ENCODE peak calls at places on chromosomes 13 and 19, in five cellular contexts. E, S, G, R and T are unnamed samples.

GRCh38 chr19:51327066-51327985 is 14.6 kb downstream of the VSIG10L start:
- DNase-seq in E (peak; percentile 54), S (no peak), G (no peak), R (peak; percentile 24), T (peak; percentile 10)

GRCh38 chr19:40234429-40235237 is 8.1 kb upstream of the CCNP start:
- DNase-seq in E (no peak), S (no peak), G (no peak), R (no peak), T (no peak)

GRCh38 chr13:112056739-112057433 is 10.1 kb upstream of the SOX1 start:
- DNase-seq in E (no peak), S (no peak), G (no peak), R (no peak), T (no peak)

GRCh38 chr19:27689734-27690241 is 1523.2 kb downstream of the UQCRFS1 start:
- DNase-seq in E (no peak), S (no peak), G (no peak), R (no peak), T (no peak)

GRCh38 chr13:23656637-23657036 is 86.4 kb downstream of the TNFRSF19 start:
- DNase-seq in E (no peak), S (no peak), G (no peak), R (no peak), T (no peak)

GRCh38 chr19:52898101-52898500 is 666 bp upstream of the ZNF320 start:
- DNase-seq in E (no peak), S (no peak), G (no peak), R (no peak), T (no peak)

GRCh38 chr19:48645652-48646191 is at the start of gene CA11:
- DNase-seq in E (no peak), S (no peak), G (no peak), R (no peak), T (no peak)

GRCh38 chr19:4911314-4911713 is 2.0 kb downstream of the UHRF1 start:
- DNase-seq in E (no peak), S (no peak), G (no peak), R (no peak), T (no peak)

GRCh38 chr13:47628666-47629065 is 372.4 kb downstream of the SUCLA2 start:
- DNase-seq in E (no peak), S (no peak), G (no peak), R (no peak), T (no peak)

GRCh38 chr19:18278521-18279265 is 2.7 kb downstream of the JUND start:
- DNase-seq in E (peak; percentile 63), S (no peak), G (no peak), R (no peak), T (no peak)

GRCh38 chr13:20831933-20832332 is 58.2 kb upstream of the EEF1AKMT1 start:
- DNase-seq in E (no peak), S (no peak), G (no peak), R (no peak), T (no peak)

GRCh38 chr19:771332-771785 is 20.4 kb downstream of the MISP start:
- DNase-seq in E (no peak), S (no peak), G (no peak), R (peak; percentile 60), T (no peak)

GRCh38 chr19:35135389-35135909 is 590 bp upstream of the LGI4 start:
- DNase-seq in E (peak; percentile 73), S (no peak), G (no peak), R (peak; percentile 92), T (peak; percentile 41)

GRCh38 chr19:50827476-50827875 is 3.9 kb upstream of the KLK1 start:
- DNase-seq in E (no peak), S (no peak), G (no peak), R (no peak), T (no peak)

GRCh38 chr13:113002206-113002821 is 33.3 kb downstream of the MCF2L start:
- DNase-seq in E (no peak), S (no peak), G (no peak), R (peak; percentile 58), T (no peak)

GRCh38 chr19:1912760-1913505 is 7.7 kb downstream of the ADAT3 start:
- DNase-seq in E (no peak), S (no peak), G (no peak), R (no peak), T (no peak)

GRCh38 chr19:7482584-7483439 is 6.0 kb downstream of the PEX11G start:
- DNase-seq in E (no peak), S (no peak), G (no peak), R (no peak), T (no peak)

GRCh38 chr13:99288069-99288468 is 19.1 kb downstream of the GPR183 start:
- DNase-seq in E (no peak), S (no peak), G (no peak), R (no peak), T (no peak)

GRCh38 chr19:3607398-3608078 is 863 bp upstream of the TBXA2R start:
- DNase-seq in E (peak; percentile 47), S (no peak), G (no peak), R (no peak), T (no peak)

GRCh38 chr13:30908416-30908980 is 2.4 kb downstream of the MEDAG start:
- DNase-seq in E (no peak), S (no peak), G (no peak), R (no peak), T (no peak)

GRCh38 chr13:33204130-33204927 is 81.2 kb downstream of the STARD13 start:
- DNase-seq in E (no peak), S (peak; percentile 84), G (peak; percentile 74), R (no peak), T (no peak)

GRCh38 chr13:100433475-100433874 is 155.1 kb downstream of the GGACT start:
- DNase-seq in E (no peak), S (no peak), G (no peak), R (no peak), T (no peak)

GRCh38 chr19:15934332-15935078 is at the start of gene CYP4F11:
- DNase-seq in E (no peak), S (no peak), G (peak; percentile 60), R (no peak), T (no peak)

GRCh38 chr13:32456591-32456990 is 28.7 kb upstream of the N4BP2L1 start:
- DNase-seq in E (no peak), S (no peak), G (no peak), R (no peak), T (no peak)

GRCh38 chr13:111460548-111461444 is 140.4 kb downstream of the TEX29 start:
- DNase-seq in E (peak; percentile 45), S (peak; percentile 12), G (no peak), R (peak; percentile 66), T (peak; percentile 37)

GRCh38 chr13:99086869-99087129 is 108.9 kb upstream of the DOCK9 start:
- DNase-seq in E (peak; percentile 76), S (no peak), G (no peak), R (no peak), T (no peak)

GRCh38 chr19:2117215-2117960 is 20.7 kb downstream of the IZUMO4 start:
- DNase-seq in E (no peak), S (no peak), G (no peak), R (no peak), T (no peak)

GRCh38 chr13:72890546-72890945 is 108.6 kb downstream of the PIBF1 start:
- DNase-seq in E (no peak), S (no peak), G (no peak), R (no peak), T (no peak)

GRCh38 chr19:19652482-19653295 is 9.2 kb upstream of the GMIP start:
- DNase-seq in E (no peak), S (no peak), G (no peak), R (no peak), T (no peak)

GRCh38 chr13:77740097-77740496 is 42.6 kb downstream of the SLAIN1 start:
- DNase-seq in E (no peak), S (no peak), G (no peak), R (no peak), T (no peak)

DNA sequence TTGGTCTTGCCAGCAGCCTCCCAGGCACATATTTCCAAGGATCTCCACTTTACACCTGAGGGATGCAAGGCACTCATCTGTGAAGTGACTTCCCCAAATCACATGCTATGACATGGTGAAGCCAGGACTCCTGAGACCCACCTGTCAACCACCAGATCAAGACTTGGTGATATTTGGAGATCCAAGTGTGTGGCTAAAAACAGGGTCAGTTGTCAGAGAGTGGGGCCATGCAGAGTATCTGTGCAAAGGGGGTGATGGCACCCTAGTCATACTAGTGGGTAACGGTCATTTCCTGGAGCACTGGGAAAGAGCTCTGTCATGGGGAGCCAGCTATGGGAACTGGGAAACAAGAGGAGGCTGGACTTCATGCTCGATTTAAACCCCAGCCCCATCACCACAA is 218.4 kb upstream of the IRS2 start:
- DNase-seq in E (no peak), S (no peak), G (no peak), R (no peak), T (no peak)
- H3K4me3 ChIP-seq in E (no peak overlapping the region), S (no peak overlapping the region), G (no peak overlapping the region), R (no peak overlapping the region), T (no peak overlapping the region)

DNA sequence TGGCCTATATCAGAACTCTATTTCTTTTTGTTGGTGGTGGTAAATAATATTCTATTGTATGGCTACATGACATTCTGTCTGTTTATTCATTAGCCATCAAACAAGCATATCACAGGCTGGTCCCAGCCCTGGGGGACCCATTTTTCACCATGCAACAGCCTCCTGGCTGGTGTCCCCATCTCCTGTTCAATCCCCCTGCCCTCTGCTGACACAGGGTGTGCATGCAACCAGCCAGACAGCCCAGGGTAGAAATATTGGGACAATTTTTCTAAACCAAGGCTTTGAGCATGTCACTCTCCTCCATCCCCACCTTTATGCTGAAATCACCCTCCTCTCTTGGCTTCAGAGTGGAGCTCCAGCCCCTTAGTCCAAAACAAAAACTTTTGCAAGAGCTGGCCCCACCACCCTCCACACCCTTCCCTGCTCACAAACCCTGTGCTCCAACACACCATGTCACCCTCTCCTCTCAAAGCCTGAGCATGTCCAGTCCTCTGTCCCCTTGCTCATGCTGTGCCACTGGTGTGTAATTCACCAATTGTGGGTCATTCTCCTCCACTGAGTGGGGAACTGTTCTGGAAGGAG is 153.0 kb upstream of the UQCRFS1 start:
- DNase-seq in E (no peak), S (no peak), G (no peak), R (no peak), T (no peak)
- H3K4me3 ChIP-seq in E (no peak overlapping the region), S (no peak overlapping the region), G (no peak overlapping the region), R (no peak overlapping the region), T (no peak overlapping the region)

GRCh38 chr19:10431254-10431942 is 11.1 kb downstream of the PDE4A start:
- DNase-seq in E (no peak), S (no peak), G (no peak), R (no peak), T (no peak)
- H3K4me3 ChIP-seq in E (peak overlapping the region; percentile 52), S (peak overlapping the region; percentile 57), G (peak overlapping the region; percentile 53), R (no peak overlapping the region), T (no peak overlapping the region)

GRCh38 chr13:101628900-101629299 is 176.4 kb downstream of the ITGBL1 start:
- DNase-seq in E (no peak), S (no peak), G (no peak), R (no peak), T (no peak)

GRCh38 chr13:101627556-101627943 is 175.1 kb downstream of the ITGBL1 start:
- DNase-seq in E (no peak), S (no peak), G (no peak), R (no peak), T (no peak)

GRCh38 chr13:101624210-101624922 is 171.9 kb downstream of the ITGBL1 start:
- DNase-seq in E (no peak), S (no peak), G (no peak), R (no peak), T (no peak)

GRCh38 chr13:101624981-101625380 is 172.5 kb downstream of the ITGBL1 start:
- DNase-seq in E (no peak), S (no peak), G (no peak), R (no peak), T (no peak)

GRCh38 chr13:101626925-101627555 is 174.6 kb downstream of the ITGBL1 start:
- DNase-seq in E (peak; percentile 51), S (no peak), G (no peak), R (no peak), T (peak; percentile 51)
- H3K4me3 ChIP-seq in E (peak overlapping the region; percentile 29), S (peak overlapping the region; percentile 13), G (no peak overlapping the region), R (no peak overlapping the region), T (peak overlapping the region; percentile 1)